ENCODE peak calls at places on chromosomes 5 and 9, in six cellular contexts. One of them, this sample, is unnamed.

GRCh38 chr5:127229185-127229889 is 61.3 kb upstream of the MEGF10 start:
- DNase-seq in M059J: peak; percentile 35
- DNase-seq in NCI-H460: no peak
- DNase-seq in T follicular helper cell: peak; percentile 12
- DNase-seq in activated CD4-positive, alpha-beta T cell treated with anti-CD3 and anti-CD28 coated beads for 24 hours: peak; percentile 10
- DNase-seq in GM10248: peak; percentile 67
- DNase-seq in this sample: peak; percentile 2

GRCh38 chr5:62538017-62538942 is 40.3 kb upstream of the LRRC70 start:
- DNase-seq in T follicular helper cell: no peak
- DNase-seq in M059J: peak; percentile 50
- DNase-seq in NCI-H460: peak; percentile 42
- DNase-seq in GM10248: peak; percentile 7
- DNase-seq in activated CD4-positive, alpha-beta T cell treated with anti-CD3 and anti-CD28 coated beads for 24 hours: no peak
- DNase-seq in this sample: no peak

GRCh38 chr5:132207783-132208182 is 19.9 kb downstream of the P4HA2 start:
- DNase-seq in M059J: no peak
- DNase-seq in activated CD4-positive, alpha-beta T cell treated with anti-CD3 and anti-CD28 coated beads for 24 hours: no peak
- DNase-seq in NCI-H460: no peak
- DNase-seq in GM10248: no peak
- DNase-seq in T follicular helper cell: no peak
- DNase-seq in this sample: no peak

GRCh38 chr5:83496626-83497025 is 25.1 kb downstream of the VCAN start:
- DNase-seq in T follicular helper cell: no peak
- DNase-seq in activated CD4-positive, alpha-beta T cell treated with anti-CD3 and anti-CD28 coated beads for 24 hours: no peak
- DNase-seq in M059J: peak; percentile 38
- DNase-seq in GM10248: no peak
- DNase-seq in NCI-H460: no peak
- DNase-seq in this sample: no peak

GRCh38 chr5:64229163-64229774 is 63.6 kb downstream of the RNF180 start:
- DNase-seq in T follicular helper cell: no peak
- DNase-seq in activated CD4-positive, alpha-beta T cell treated with anti-CD3 and anti-CD28 coated beads for 24 hours: no peak
- DNase-seq in NCI-H460: peak; percentile 28
- DNase-seq in GM10248: peak; percentile 56
- DNase-seq in M059J: peak; percentile 16
- DNase-seq in this sample: no peak

GRCh38 chr5:657570-657969 is 35.6 kb downstream of the TPPP start:
- DNase-seq in NCI-H460: no peak
- DNase-seq in activated CD4-positive, alpha-beta T cell treated with anti-CD3 and anti-CD28 coated beads for 24 hours: no peak
- DNase-seq in GM10248: no peak
- DNase-seq in M059J: peak; percentile 83
- DNase-seq in T follicular helper cell: no peak
- DNase-seq in this sample: no peak

GRCh38 chr9:123232332-123232731 is 36.1 kb downstream of the STRBP start:
- DNase-seq in T follicular helper cell: no peak
- DNase-seq in GM10248: no peak
- DNase-seq in NCI-H460: no peak
- DNase-seq in M059J: no peak
- DNase-seq in activated CD4-positive, alpha-beta T cell treated with anti-CD3 and anti-CD28 coated beads for 24 hours: no peak
- DNase-seq in this sample: no peak

GRCh38 chr9:77926314-77926959 is 105.2 kb downstream of the GNAQ start:
- DNase-seq in NCI-H460: peak; percentile 6
- DNase-seq in activated CD4-positive, alpha-beta T cell treated with anti-CD3 and anti-CD28 coated beads for 24 hours: no peak
- DNase-seq in T follicular helper cell: no peak
- DNase-seq in M059J: peak; percentile 86
- DNase-seq in GM10248: no peak
- DNase-seq in this sample: no peak

GRCh38 chr5:160837749-160838593 is 14.0 kb downstream of the ATP10B start:
- DNase-seq in M059J: no peak
- DNase-seq in NCI-H460: no peak
- DNase-seq in T follicular helper cell: no peak
- DNase-seq in GM10248: no peak
- DNase-seq in activated CD4-positive, alpha-beta T cell treated with anti-CD3 and anti-CD28 coated beads for 24 hours: no peak
- DNase-seq in this sample: no peak

GRCh38 chr5:154268073-154268472 is 77.5 kb downstream of the GALNT10 start:
- DNase-seq in T follicular helper cell: no peak
- DNase-seq in M059J: no peak
- DNase-seq in NCI-H460: no peak
- DNase-seq in activated CD4-positive, alpha-beta T cell treated with anti-CD3 and anti-CD28 coated beads for 24 hours: no peak
- DNase-seq in GM10248: no peak
- DNase-seq in this sample: no peak

GRCh38 chr9:115103746-115104477 is 14.0 kb downstream of the TNC start:
- DNase-seq in NCI-H460: no peak
- DNase-seq in GM10248: no peak
- DNase-seq in T follicular helper cell: no peak
- DNase-seq in activated CD4-positive, alpha-beta T cell treated with anti-CD3 and anti-CD28 coated beads for 24 hours: no peak
- DNase-seq in M059J: no peak
- DNase-seq in this sample: no peak

GRCh38 chr9:121283856-121284732 is 16.1 kb downstream of the GSN start:
- DNase-seq in T follicular helper cell: no peak
- DNase-seq in activated CD4-positive, alpha-beta T cell treated with anti-CD3 and anti-CD28 coated beads for 24 hours: no peak
- DNase-seq in NCI-H460: no peak
- DNase-seq in GM10248: peak; percentile 67
- DNase-seq in M059J: no peak
- DNase-seq in this sample: no peak

GRCh38 chr5:16508730-16509531 is 43.3 kb upstream of the ZNF622 start:
- DNase-seq in M059J: peak; percentile 67
- DNase-seq in T follicular helper cell: no peak
- DNase-seq in NCI-H460: peak; percentile 80
- DNase-seq in GM10248: no peak
- DNase-seq in activated CD4-positive, alpha-beta T cell treated with anti-CD3 and anti-CD28 coated beads for 24 hours: no peak
- DNase-seq in this sample: no peak

GRCh38 chr5:42500003-42500599 is 76.9 kb downstream of the GHR start:
- DNase-seq in M059J: no peak
- DNase-seq in T follicular helper cell: no peak
- DNase-seq in activated CD4-positive, alpha-beta T cell treated with anti-CD3 and anti-CD28 coated beads for 24 hours: no peak
- DNase-seq in NCI-H460: no peak
- DNase-seq in GM10248: no peak
- DNase-seq in this sample: no peak

GRCh38 chr9:127722055-127722454 is 6.2 kb downstream of the TTC16 start:
- DNase-seq in T follicular helper cell: no peak
- DNase-seq in GM10248: no peak
- DNase-seq in M059J: no peak
- DNase-seq in NCI-H460: no peak
- DNase-seq in activated CD4-positive, alpha-beta T cell treated with anti-CD3 and anti-CD28 coated beads for 24 hours: no peak
- DNase-seq in this sample: no peak

GRCh38 chr5:80481019-80481893 is 6.6 kb upstream of the FAM151B start:
- DNase-seq in GM10248: peak; percentile 55
- DNase-seq in NCI-H460: peak; percentile 54
- DNase-seq in T follicular helper cell: peak; percentile 3
- DNase-seq in activated CD4-positive, alpha-beta T cell treated with anti-CD3 and anti-CD28 coated beads for 24 hours: no peak
- DNase-seq in M059J: peak; percentile 58
- DNase-seq in this sample: no peak

GRCh38 chr5:35867998-35868397 is 11.3 kb downstream of the IL7R start:
- DNase-seq in GM10248: no peak
- DNase-seq in T follicular helper cell: no peak
- DNase-seq in NCI-H460: no peak
- DNase-seq in activated CD4-positive, alpha-beta T cell treated with anti-CD3 and anti-CD28 coated beads for 24 hours: no peak
- DNase-seq in M059J: no peak
- DNase-seq in this sample: no peak

GRCh38 chr9:98575379-98576346 is 133.1 kb downstream of the GABBR2 start:
- DNase-seq in GM10248: peak; percentile 73
- DNase-seq in NCI-H460: no peak
- DNase-seq in T follicular helper cell: no peak
- DNase-seq in activated CD4-positive, alpha-beta T cell treated with anti-CD3 and anti-CD28 coated beads for 24 hours: peak; percentile 4
- DNase-seq in M059J: peak; percentile 93
- DNase-seq in this sample: no peak

GRCh38 chr5:61461412-61461811 is 129.4 kb downstream of the ZSWIM6 start:
- DNase-seq in activated CD4-positive, alpha-beta T cell treated with anti-CD3 and anti-CD28 coated beads for 24 hours: no peak
- DNase-seq in GM10248: no peak
- DNase-seq in T follicular helper cell: no peak
- DNase-seq in NCI-H460: no peak
- DNase-seq in M059J: no peak
- DNase-seq in this sample: no peak

GRCh38 chr5:80408475-80408875 is 611 bp downstream of the ZFYVE16 start:
- DNase-seq in GM10248: peak; percentile 59
- DNase-seq in activated CD4-positive, alpha-beta T cell treated with anti-CD3 and anti-CD28 coated beads for 24 hours: peak; percentile 38
- DNase-seq in M059J: peak; percentile 70
- DNase-seq in T follicular helper cell: peak; percentile 21
- DNase-seq in NCI-H460: peak; percentile 54
- DNase-seq in this sample: peak; percentile 23

GRCh38 chr9:4792572-4793411 is at the start of gene RCL1:
- DNase-seq in activated CD4-positive, alpha-beta T cell treated with anti-CD3 and anti-CD28 coated beads for 24 hours: peak; percentile 94
- DNase-seq in T follicular helper cell: peak; percentile 94
- DNase-seq in GM10248: peak; percentile 98
- DNase-seq in NCI-H460: peak; percentile 86
- DNase-seq in M059J: peak; percentile 95
- DNase-seq in this sample: peak; percentile 91

GRCh38 chr9:136059851-136060670 is 35.0 kb downstream of the NACC2 start:
- DNase-seq in M059J: peak; percentile 91
- DNase-seq in GM10248: no peak
- DNase-seq in activated CD4-positive, alpha-beta T cell treated with anti-CD3 and anti-CD28 coated beads for 24 hours: no peak
- DNase-seq in T follicular helper cell: no peak
- DNase-seq in NCI-H460: no peak
- DNase-seq in this sample: no peak